ENCODE peak calls at places on chromosomes 4 and X, in seven cellular contexts. Z is esophagus squamous epithelium, I is tibial artery, U is ovary, L is cardiac muscle cell, E is uterus, T is HCT116. Q is an unnamed sample.

GRCh38 chrX:138885886-138886285 is 174.4 kb upstream of the FGF13 start:
- DNase-seq in I (no peak), T (no peak), L (no peak), U (no peak), E (no peak), Z (no peak), Q (no peak)

GRCh38 chr4:184293552-184293951 is 75.9 kb upstream of the ENPP6 start:
- DNase-seq in L (peak; percentile 40), U (no peak), E (no peak), T (no peak), I (no peak), Z (no peak), Q (no peak)

GRCh38 chrX:116801943-116802342 is 339.2 kb upstream of the CT83 start:
- DNase-seq in T (no peak), U (no peak), L (no peak), E (no peak), I (no peak), Z (no peak), Q (no peak)

GRCh38 chr4:112897548-112897947 is 151.9 kb upstream of the ANK2 start:
- DNase-seq in I (no peak), L (peak; percentile 6), E (no peak), U (no peak), T (no peak), Z (no peak), Q (no peak)

GRCh38 chr4:74414149-74414809 is 30.7 kb upstream of the AREG start:
- DNase-seq in U (no peak), L (no peak), T (no peak), Z (no peak), E (no peak), I (no peak), Q (no peak)

GRCh38 chr4:153634737-153635353 is 49.2 kb upstream of the TLR2 start:
- DNase-seq in T (no peak), L (peak; percentile 51), E (no peak), U (no peak), I (no peak), Z (no peak), Q (no peak)

GRCh38 chr4:112968456-112969159 is 80.8 kb upstream of the ANK2 start:
- DNase-seq in Z (no peak), T (no peak), I (no peak), E (no peak), U (no peak), L (peak; percentile 3), Q (no peak)

GRCh38 chrX:111270339-111270738 is at the start of gene CAPN6:
- DNase-seq in E (peak; percentile 57), L (peak; percentile 2), I (no peak), Z (no peak), U (peak; percentile 35), T (no peak), Q (no peak)

GRCh38 chr4:184456337-184456736 is 18.0 kb downstream of the IRF2 start:
- DNase-seq in L (no peak), Z (no peak), I (no peak), E (no peak), U (no peak), T (no peak), Q (no peak)

GRCh38 chr4:169263791-169264392 is 6.9 kb downstream of the SH3RF1 start:
- DNase-seq in E (no peak), L (no peak), Z (no peak), I (peak; percentile 24), T (no peak), U (no peak), Q (no peak)

GRCh38 chrX:146863566-146863965 is 49.0 kb upstream of the CXorf51A start:
- DNase-seq in U (no peak), Z (no peak), L (no peak), T (no peak), E (no peak), I (no peak), Q (no peak)
- H3K9me3 ChIP-seq in U (no peaks in the 10 kb centered on the region), Z (no peaks in the 10 kb centered on the region), L (no peaks in the 10 kb centered on the region), T (no peaks in the 10 kb centered on the region), E (no peaks in the 10 kb centered on the region), I (no peaks in the 10 kb centered on the region), Q (no peaks in the 10 kb centered on the region)

GRCh38 chr4:1407657-1408333 is 1.6 kb upstream of the NKX1-1 start:
- DNase-seq in Z (no peak), E (no peak), I (no peak), L (no peak), T (no peak), U (no peak), Q (no peak)

GRCh38 chr4:1405636-1406415 is 416 bp downstream of the NKX1-1 start:
- DNase-seq in L (no peak), Z (no peak), I (no peak), U (no peak), E (no peak), T (no peak), Q (no peak)

GRCh38 chr4:1406416-1406945 is at the start of gene NKX1-1:
- DNase-seq in Z (no peak), L (no peak), I (no peak), T (no peak), E (no peak), U (no peak), Q (no peak)

GRCh38 chr4:1408418-1408817 is 2.2 kb upstream of the NKX1-1 start:
- DNase-seq in U (no peak), L (no peak), T (no peak), I (no peak), E (no peak), Z (no peak), Q (no peak)

GRCh38 chr4:1406946-1407656 is 859 bp upstream of the NKX1-1 start:
- DNase-seq in T (no peak), I (no peak), Z (no peak), L (no peak), U (no peak), E (no peak), Q (no peak)
- H3K9me3 ChIP-seq in T (no peaks in the 10 kb centered on the region), I (no peaks in the 10 kb centered on the region), Z (no peaks in the 10 kb centered on the region), L (no peaks in the 10 kb centered on the region), U (no peaks in the 10 kb centered on the region), E (no peaks in the 10 kb centered on the region), Q (no peaks in the 10 kb centered on the region)

DNA sequence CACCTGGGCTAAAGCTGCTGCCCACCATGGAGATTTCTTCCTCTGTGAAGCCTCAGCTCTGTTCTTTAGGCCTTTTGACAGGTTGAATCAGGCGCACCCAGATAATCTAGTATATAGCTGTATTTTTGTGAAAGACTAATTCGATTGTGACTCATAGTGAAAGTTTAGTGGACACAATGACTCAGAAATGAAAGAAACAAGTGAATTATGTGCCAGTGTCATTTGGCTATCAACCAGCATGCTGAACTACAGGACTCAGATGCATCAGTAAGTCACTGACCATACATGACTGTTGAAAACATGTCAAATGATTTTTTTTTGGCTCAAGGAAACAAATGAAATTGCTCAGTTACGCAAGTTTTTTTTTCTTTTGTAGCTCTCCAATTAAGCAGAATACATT is 425.4 kb downstream of the SLITRK2 start:
- DNase-seq in Z (no peak), I (no peak), L (no peak), T (no peak), E (no peak), U (no peak), Q (no peak)
- H3K9me3 ChIP-seq in Z (no peaks in the 10 kb centered on the region), I (no peaks in the 10 kb centered on the region), L (no peaks in the 10 kb centered on the region), T (no peaks in the 10 kb centered on the region), E (no peaks in the 10 kb centered on the region), U (no peaks in the 10 kb centered on the region), Q (no peaks in the 10 kb centered on the region)

GRCh38 chr4:43402393-43402792 is 509.9 kb downstream of the GRXCR1 start:
- DNase-seq in U (no peak), T (no peak), L (no peak), Z (no peak), E (no peak), I (no peak), Q (no peak)
- H3K9me3 ChIP-seq in U (no peaks in the 10 kb centered on the region), T (peaks cover 4% of the 10 kb centered on the region), L (no peaks in the 10 kb centered on the region), Z (peaks cover 6% of the 10 kb centered on the region), E (no peaks in the 10 kb centered on the region), I (no peaks in the 10 kb centered on the region), Q (no peaks in the 10 kb centered on the region)

GRCh38 chrX:47197526-47197925 is 3.9 kb downstream of the UBA1 start:
- DNase-seq in Z (no peak), L (no peak), I (no peak), E (no peak), T (no peak), U (no peak), Q (no peak)

GRCh38 chrX:47193475-47194241 is at the start of gene UBA1:
- DNase-seq in I (peak; percentile 93), U (peak; percentile 98), L (peak; percentile 95), T (peak; percentile 87), E (peak; percentile 98), Z (peak; percentile 90), Q (peak; percentile 85)

GRCh38 chrX:47194388-47194787 is 759 bp downstream of the UBA1 start:
- DNase-seq in U (no peak), L (no peak), T (no peak), E (no peak), I (no peak), Z (no peak), Q (no peak)

GRCh38 chrX:47198026-47198686 is 4.5 kb downstream of the UBA1 start:
- DNase-seq in E (no peak), L (peak; percentile 45), U (no peak), I (no peak), Z (no peak), T (no peak), Q (no peak)

DNA sequence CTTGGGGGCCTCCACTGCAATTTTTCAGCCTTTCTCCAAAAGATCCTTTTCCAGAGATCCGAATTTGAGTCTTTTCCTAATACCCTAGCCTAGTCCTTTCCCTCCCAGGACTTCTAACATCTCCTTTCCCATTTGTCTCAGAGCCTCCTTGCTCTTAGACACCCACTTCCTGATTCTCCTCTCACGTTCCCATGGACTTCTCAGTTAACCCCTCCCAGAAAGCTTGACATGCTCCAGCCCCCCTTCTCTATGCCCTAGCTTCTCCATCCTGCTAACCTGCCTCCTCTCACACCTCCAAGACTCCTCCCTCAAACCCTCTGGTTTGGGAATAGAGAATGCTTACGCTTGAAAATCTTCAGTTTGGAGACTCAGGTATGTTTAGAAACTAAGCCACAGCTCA is 2.5 kb downstream of the UBA1 start:
- DNase-seq in U (no peak), I (no peak), T (no peak), L (no peak), E (no peak), Z (no peak), Q (no peak)
- H3K9me3 ChIP-seq in U (no peaks in the 10 kb centered on the region), I (no peaks in the 10 kb centered on the region), T (no peaks in the 10 kb centered on the region), L (no peaks in the 10 kb centered on the region), E (no peaks in the 10 kb centered on the region), Z (no peaks in the 10 kb centered on the region), Q (no peaks in the 10 kb centered on the region)

DNA sequence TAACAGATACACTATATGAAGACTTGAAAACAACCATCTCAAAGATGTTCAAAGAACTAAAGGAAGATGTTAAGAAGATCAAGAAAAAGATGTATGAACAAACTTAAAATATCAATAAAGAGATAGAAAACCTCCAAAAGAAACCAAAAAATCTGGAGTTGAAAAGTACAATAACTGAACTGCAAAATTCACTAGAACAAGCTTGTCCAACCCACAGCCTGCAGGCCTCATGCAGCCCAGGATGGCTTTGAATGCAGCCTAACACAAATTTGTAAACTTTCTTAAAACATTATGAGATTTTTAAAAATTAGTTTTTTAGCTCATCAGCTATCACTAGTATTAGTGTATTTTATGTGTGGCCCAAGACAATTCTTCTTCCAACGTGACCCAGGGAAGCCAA is 77.0 kb upstream of the DCTD start:
- DNase-seq in L (no peak), T (no peak), U (no peak), I (no peak), Z (no peak), E (no peak), Q (no peak)
- H3K9me3 ChIP-seq in L (no peaks in the 10 kb centered on the region), T (no peaks in the 10 kb centered on the region), U (no peaks in the 10 kb centered on the region), I (peaks cover 25% of the 10 kb centered on the region), Z (peaks cover 15% of the 10 kb centered on the region), E (no peaks in the 10 kb centered on the region), Q (peaks cover 2% of the 10 kb centered on the region)